ENCODE peak calls at places on chromosome 16, in nine cellular contexts. One of them, this sample, is unnamed.

GRCh38 chr16:57858635-57859034 is 56.3 kb upstream of the KIFC3 start:
- DNase-seq in cardiac fibroblast: no peak
- DNase-seq in A549: no peak
- DNase-seq in H7: no peak
- DNase-seq in brain microvascular endothelial cell: no peak
- DNase-seq in neural progenitor cell: no peak
- DNase-seq in cardiac muscle cell: no peak
- DNase-seq in lung: no peak
- DNase-seq in tibial nerve: no peak
- DNase-seq in this sample: no peak

GRCh38 chr16:88790312-88791150 is 5.5 kb upstream of the PIEZO1 start:
- DNase-seq in cardiac fibroblast: peak; percentile 37
- DNase-seq in A549: no peak
- DNase-seq in H7: peak; percentile 76
- DNase-seq in brain microvascular endothelial cell: no peak
- DNase-seq in neural progenitor cell: no peak
- DNase-seq in cardiac muscle cell: no peak
- DNase-seq in lung: no peak
- DNase-seq in tibial nerve: no peak
- DNase-seq in this sample: no peak

GRCh38 chr16:65062736-65063583 is 58.9 kb downstream of the CDH11 start:
- DNase-seq in cardiac fibroblast: no peak
- DNase-seq in A549: no peak
- DNase-seq in H7: no peak
- DNase-seq in brain microvascular endothelial cell: no peak
- DNase-seq in neural progenitor cell: no peak
- DNase-seq in cardiac muscle cell: no peak
- DNase-seq in lung: peak; percentile 31
- DNase-seq in tibial nerve: no peak
- DNase-seq in this sample: no peak

GRCh38 chr16:25194285-25194878 is 22.4 kb upstream of the AQP8 start:
- DNase-seq in cardiac fibroblast: no peak
- DNase-seq in A549: no peak
- DNase-seq in H7: no peak
- DNase-seq in brain microvascular endothelial cell: no peak
- DNase-seq in neural progenitor cell: no peak
- DNase-seq in cardiac muscle cell: no peak
- DNase-seq in lung: no peak
- DNase-seq in tibial nerve: no peak
- DNase-seq in this sample: no peak

GRCh38 chr16:9854665-9855064 is 327.6 kb downstream of the GRIN2A start:
- DNase-seq in cardiac fibroblast: no peak
- DNase-seq in A549: no peak
- DNase-seq in H7: no peak
- DNase-seq in brain microvascular endothelial cell: peak; percentile 63
- DNase-seq in neural progenitor cell: no peak
- DNase-seq in cardiac muscle cell: no peak
- DNase-seq in lung: no peak
- DNase-seq in tibial nerve: no peak
- DNase-seq in this sample: no peak

GRCh38 chr16:21598676-21599157 is 660 bp upstream of the METTL9 start:
- DNase-seq in cardiac fibroblast: no peak
- DNase-seq in A549: no peak
- DNase-seq in H7: peak; percentile 43
- DNase-seq in brain microvascular endothelial cell: no peak
- DNase-seq in neural progenitor cell: no peak
- DNase-seq in cardiac muscle cell: no peak
- DNase-seq in lung: no peak
- DNase-seq in tibial nerve: no peak
- DNase-seq in this sample: no peak

GRCh38 chr16:11135167-11135973 is 120.6 kb downstream of the SOCS1 start:
- DNase-seq in cardiac fibroblast: peak; percentile 61
- DNase-seq in A549: no peak
- DNase-seq in H7: no peak
- DNase-seq in brain microvascular endothelial cell: no peak
- DNase-seq in neural progenitor cell: no peak
- DNase-seq in cardiac muscle cell: no peak
- DNase-seq in lung: no peak
- DNase-seq in tibial nerve: no peak
- DNase-seq in this sample: peak; percentile 11

GRCh38 chr16:82963653-82964052 is 336.9 kb downstream of the CDH13 start:
- DNase-seq in cardiac fibroblast: no peak
- DNase-seq in A549: no peak
- DNase-seq in H7: no peak
- DNase-seq in brain microvascular endothelial cell: no peak
- DNase-seq in neural progenitor cell: no peak
- DNase-seq in cardiac muscle cell: no peak
- DNase-seq in lung: no peak
- DNase-seq in tibial nerve: no peak
- DNase-seq in this sample: no peak

GRCh38 chr16:68264128-68265077 is at the start of gene SLC7A6:
- DNase-seq in cardiac fibroblast: peak; percentile 75
- DNase-seq in A549: peak; percentile 94
- DNase-seq in H7: peak; percentile 96
- DNase-seq in brain microvascular endothelial cell: peak; percentile 59
- DNase-seq in neural progenitor cell: peak; percentile 90
- DNase-seq in cardiac muscle cell: peak; percentile 80
- DNase-seq in lung: peak; percentile 71
- DNase-seq in tibial nerve: peak; percentile 62
- DNase-seq in this sample: peak; percentile 43

GRCh38 chr16:11092788-11093577 is 148.6 kb downstream of the CLEC16A start:
- DNase-seq in cardiac fibroblast: no peak
- DNase-seq in A549: no peak
- DNase-seq in H7: no peak
- DNase-seq in brain microvascular endothelial cell: no peak
- DNase-seq in neural progenitor cell: no peak
- DNase-seq in cardiac muscle cell: no peak
- DNase-seq in lung: no peak
- DNase-seq in tibial nerve: no peak
- DNase-seq in this sample: no peak

GRCh38 chr16:56632848-56633365 is 448 bp downstream of the MT1M start:
- DNase-seq in cardiac fibroblast: no peak
- DNase-seq in A549: no peak
- DNase-seq in H7: no peak
- DNase-seq in brain microvascular endothelial cell: no peak
- DNase-seq in neural progenitor cell: no peak
- DNase-seq in cardiac muscle cell: no peak
- DNase-seq in lung: no peak
- DNase-seq in tibial nerve: no peak
- DNase-seq in this sample: no peak
- H3K4me3 ChIP-seq in cardiac fibroblast: no peak overlapping the region
- H3K4me3 ChIP-seq in A549: no peak overlapping the region
- H3K4me3 ChIP-seq in H7: peak overlapping the region; percentile 39
- H3K4me3 ChIP-seq in brain microvascular endothelial cell: peak overlapping the region; percentile 48
- H3K4me3 ChIP-seq in neural progenitor cell: peak overlapping the region; percentile 47
- H3K4me3 ChIP-seq in cardiac muscle cell: peak overlapping the region; percentile 20
- H3K4me3 ChIP-seq in lung: peak overlapping the region; percentile 37
- H3K4me3 ChIP-seq in tibial nerve: peak overlapping the region; percentile 38
- H3K4me3 ChIP-seq in this sample: no peak overlapping the region

GRCh38 chr16:3182608-3183444 is 5.2 kb upstream of the OR1F1 start:
- DNase-seq in cardiac fibroblast: peak; percentile 47
- DNase-seq in A549: peak; percentile 67
- DNase-seq in H7: peak; percentile 85
- DNase-seq in brain microvascular endothelial cell: peak; percentile 68
- DNase-seq in neural progenitor cell: peak; percentile 73
- DNase-seq in cardiac muscle cell: peak; percentile 47
- DNase-seq in lung: no peak
- DNase-seq in tibial nerve: no peak
- DNase-seq in this sample: peak; percentile 60
- H3K4me3 ChIP-seq in cardiac fibroblast: peak overlapping the region; percentile 36
- H3K4me3 ChIP-seq in A549: peak overlapping the region; percentile 66
- H3K4me3 ChIP-seq in H7: peak overlapping the region; percentile 83
- H3K4me3 ChIP-seq in brain microvascular endothelial cell: peak overlapping the region; percentile 65
- H3K4me3 ChIP-seq in neural progenitor cell: peak overlapping the region; percentile 74
- H3K4me3 ChIP-seq in cardiac muscle cell: peak overlapping the region; percentile 25
- H3K4me3 ChIP-seq in lung: peak overlapping the region; percentile 7
- H3K4me3 ChIP-seq in tibial nerve: no peak overlapping the region
- H3K4me3 ChIP-seq in this sample: peak overlapping the region; percentile 71

GRCh38 chr16:86578499-86579267 is at the start of gene FOXL1:
- DNase-seq in cardiac fibroblast: peak; percentile 46
- DNase-seq in A549: no peak
- DNase-seq in H7: peak; percentile 81
- DNase-seq in brain microvascular endothelial cell: peak; percentile 78
- DNase-seq in neural progenitor cell: peak; percentile 58
- DNase-seq in cardiac muscle cell: no peak
- DNase-seq in lung: no peak
- DNase-seq in tibial nerve: no peak
- DNase-seq in this sample: no peak

GRCh38 chr16:86580798-86581185 is 2.4 kb downstream of the FOXL1 start:
- DNase-seq in cardiac fibroblast: no peak
- DNase-seq in A549: no peak
- DNase-seq in H7: peak; percentile 40
- DNase-seq in brain microvascular endothelial cell: no peak
- DNase-seq in neural progenitor cell: no peak
- DNase-seq in cardiac muscle cell: no peak
- DNase-seq in lung: no peak
- DNase-seq in tibial nerve: no peak
- DNase-seq in this sample: no peak

GRCh38 chr16:86578056-86578455 is 293 bp upstream of the FOXL1 start:
- DNase-seq in cardiac fibroblast: no peak
- DNase-seq in A549: no peak
- DNase-seq in H7: peak; percentile 59
- DNase-seq in brain microvascular endothelial cell: peak; percentile 83
- DNase-seq in neural progenitor cell: no peak
- DNase-seq in cardiac muscle cell: no peak
- DNase-seq in lung: no peak
- DNase-seq in tibial nerve: no peak
- DNase-seq in this sample: no peak

GRCh38 chr16:86580063-86580797 is 1.9 kb downstream of the FOXL1 start:
- DNase-seq in cardiac fibroblast: no peak
- DNase-seq in A549: no peak
- DNase-seq in H7: peak; percentile 55
- DNase-seq in brain microvascular endothelial cell: no peak
- DNase-seq in neural progenitor cell: no peak
- DNase-seq in cardiac muscle cell: no peak
- DNase-seq in lung: no peak
- DNase-seq in tibial nerve: no peak
- DNase-seq in this sample: no peak

DNA sequence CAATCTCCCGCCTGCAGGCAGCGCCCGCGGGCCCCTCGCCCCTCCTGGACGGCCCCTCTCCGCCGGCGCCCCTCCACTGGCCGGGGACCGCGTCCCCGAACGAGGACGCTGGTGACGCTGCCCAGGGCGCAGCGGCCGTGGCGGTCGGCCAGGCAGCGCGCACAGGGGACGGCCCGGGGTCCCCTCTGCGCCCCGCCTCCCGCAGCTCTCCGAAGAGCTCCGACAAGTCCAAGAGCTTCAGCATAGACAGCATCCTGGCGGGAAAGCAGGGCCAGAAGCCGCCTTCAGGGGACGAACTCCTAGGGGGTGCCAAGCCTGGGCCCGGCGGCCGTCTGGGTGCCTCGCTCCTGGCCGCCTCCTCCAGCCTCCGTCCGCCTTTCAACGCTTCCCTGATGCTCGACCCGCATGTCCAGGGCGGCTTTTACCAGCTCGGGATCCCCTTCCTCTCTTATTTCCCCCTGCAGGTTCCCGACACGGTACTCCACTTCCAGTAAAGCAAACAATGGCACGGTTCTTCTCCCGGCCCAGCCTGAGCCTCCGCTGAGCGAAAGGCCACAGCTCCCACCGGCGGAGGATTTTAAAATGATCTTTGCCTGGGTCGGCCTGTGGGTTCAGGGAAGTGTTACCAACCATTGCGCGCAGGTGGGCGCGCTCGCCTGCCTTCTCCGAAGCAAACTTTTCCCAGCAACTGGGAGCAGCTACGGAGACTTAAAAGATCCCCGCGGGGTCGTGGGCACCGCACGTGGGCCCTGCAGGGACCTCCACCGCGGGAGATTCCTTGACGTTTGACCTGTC is 1.1 kb downstream of the FOXL1 start:
- DNase-seq in cardiac fibroblast: no peak
- DNase-seq in A549: no peak
- DNase-seq in H7: peak; percentile 73
- DNase-seq in brain microvascular endothelial cell: no peak
- DNase-seq in neural progenitor cell: peak; percentile 53
- DNase-seq in cardiac muscle cell: no peak
- DNase-seq in lung: no peak
- DNase-seq in tibial nerve: no peak
- DNase-seq in this sample: no peak
- H3K4me3 ChIP-seq in cardiac fibroblast: peak overlapping the region; percentile 8
- H3K4me3 ChIP-seq in A549: no peak overlapping the region
- H3K4me3 ChIP-seq in H7: peak overlapping the region; percentile 35
- H3K4me3 ChIP-seq in brain microvascular endothelial cell: peak overlapping the region; percentile 58
- H3K4me3 ChIP-seq in neural progenitor cell: peak overlapping the region; percentile 54
- H3K4me3 ChIP-seq in cardiac muscle cell: peak overlapping the region; percentile 32
- H3K4me3 ChIP-seq in lung: no peak overlapping the region
- H3K4me3 ChIP-seq in tibial nerve: peak overlapping the region; percentile 19
- H3K4me3 ChIP-seq in this sample: no peak overlapping the region

GRCh38 chr16:23807028-23807427 is 28.8 kb upstream of the PRKCB start:
- DNase-seq in cardiac fibroblast: no peak
- DNase-seq in A549: no peak
- DNase-seq in H7: no peak
- DNase-seq in brain microvascular endothelial cell: no peak
- DNase-seq in neural progenitor cell: no peak
- DNase-seq in cardiac muscle cell: no peak
- DNase-seq in lung: peak; percentile 29
- DNase-seq in tibial nerve: no peak
- DNase-seq in this sample: no peak

GRCh38 chr16:23801387-23801786 is 34.4 kb upstream of the PRKCB start:
- DNase-seq in cardiac fibroblast: peak; percentile 77
- DNase-seq in A549: peak; percentile 60
- DNase-seq in H7: peak; percentile 57
- DNase-seq in brain microvascular endothelial cell: peak; percentile 45
- DNase-seq in neural progenitor cell: peak; percentile 81
- DNase-seq in cardiac muscle cell: peak; percentile 78
- DNase-seq in lung: peak; percentile 75
- DNase-seq in tibial nerve: peak; percentile 33
- DNase-seq in this sample: peak; percentile 59

DNA sequence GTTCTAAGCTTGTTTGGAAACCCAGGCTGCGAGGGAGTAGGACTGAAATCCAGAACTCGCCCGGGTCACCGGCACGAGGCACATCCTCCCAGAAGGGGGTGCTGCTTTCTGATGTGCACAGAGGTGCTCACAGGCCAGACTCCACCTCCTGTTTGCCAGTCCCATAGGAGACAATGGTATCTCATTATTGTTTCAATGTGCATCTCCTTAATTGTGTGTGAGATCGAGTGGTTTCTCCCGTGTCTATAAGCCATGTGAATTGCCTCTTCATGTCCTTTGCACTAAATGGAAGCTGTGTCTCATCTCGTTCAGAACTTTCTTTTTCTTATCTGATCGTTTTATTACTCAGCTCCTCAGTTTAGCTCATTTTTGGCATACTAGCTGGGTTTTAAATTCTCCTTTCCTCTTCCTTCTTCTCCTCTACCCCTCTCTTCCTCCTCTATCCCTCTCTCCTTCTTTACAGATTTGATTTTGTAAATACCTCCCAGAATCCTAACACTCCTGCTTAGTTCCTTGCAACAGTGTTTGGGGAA is 32.1 kb upstream of the PRKCB start:
- DNase-seq in cardiac fibroblast: peak; percentile 9
- DNase-seq in A549: peak; percentile 55
- DNase-seq in H7: peak; percentile 75
- DNase-seq in brain microvascular endothelial cell: peak; percentile 11
- DNase-seq in neural progenitor cell: peak; percentile 81
- DNase-seq in cardiac muscle cell: peak; percentile 45
- DNase-seq in lung: peak; percentile 48
- DNase-seq in tibial nerve: no peak
- DNase-seq in this sample: no peak
- H3K4me3 ChIP-seq in cardiac fibroblast: no peak overlapping the region
- H3K4me3 ChIP-seq in A549: no peak overlapping the region
- H3K4me3 ChIP-seq in H7: no peak overlapping the region
- H3K4me3 ChIP-seq in brain microvascular endothelial cell: no peak overlapping the region
- H3K4me3 ChIP-seq in neural progenitor cell: no peak overlapping the region
- H3K4me3 ChIP-seq in cardiac muscle cell: no peak overlapping the region
- H3K4me3 ChIP-seq in lung: no peak overlapping the region
- H3K4me3 ChIP-seq in tibial nerve: no peak overlapping the region
- H3K4me3 ChIP-seq in this sample: no peak overlapping the region

GRCh38 chr16:29821663-29822115 is 1.4 kb downstream of the MVP start:
- DNase-seq in cardiac fibroblast: peak; percentile 79
- DNase-seq in A549: peak; percentile 74
- DNase-seq in H7: no peak
- DNase-seq in brain microvascular endothelial cell: peak; percentile 65
- DNase-seq in neural progenitor cell: no peak
- DNase-seq in cardiac muscle cell: no peak
- DNase-seq in lung: peak; percentile 74
- DNase-seq in tibial nerve: no peak
- DNase-seq in this sample: peak; percentile 84
- H3K4me3 ChIP-seq in cardiac fibroblast: peak overlapping the region; percentile 80
- H3K4me3 ChIP-seq in A549: peak overlapping the region; percentile 61
- H3K4me3 ChIP-seq in H7: no peak overlapping the region
- H3K4me3 ChIP-seq in brain microvascular endothelial cell: peak overlapping the region; percentile 81
- H3K4me3 ChIP-seq in neural progenitor cell: no peak overlapping the region
- H3K4me3 ChIP-seq in cardiac muscle cell: no peak overlapping the region
- H3K4me3 ChIP-seq in lung: peak overlapping the region; percentile 80
- H3K4me3 ChIP-seq in tibial nerve: peak overlapping the region; percentile 41
- H3K4me3 ChIP-seq in this sample: peak overlapping the region; percentile 71

This sample was measured in PC-9.